ENCODE peak calls at places on chromosomes 16 and 17, in ten cellular contexts. B is GM12864, C is NCI-H748 treated with DMSO at 0.1 percent for 48 hours, R is hypothalamus, M is retinal pigment epithelial cell, P is cardiac muscle cell, T is AG10803, W is MCF 10A, X is BJ, U is fibroblast of lung. Z is an unnamed sample.

GRCh38 chr17:53142890-53143289 is 679.8 kb upstream of the KIF2B start:
- DNase-seq in X (no peak), R (no peak), U (no peak), M (no peak), W (peak; percentile 3), C (no peak), P (peak; percentile 43), B (no peak), T (no peak), Z (peak; percentile 17)

GRCh38 chr17:61238455-61238933 is 161.1 kb upstream of the TBX2 start:
- DNase-seq in C (no peak), W (peak; percentile 5), T (no peak), X (no peak), M (no peak), B (no peak), R (no peak), U (peak; percentile 51), P (no peak), Z (no peak)

GRCh38 chr17:6994666-6995246 is 1.1 kb upstream of the ALOX12 start:
- DNase-seq in M (no peak), W (no peak), U (peak; percentile 11), R (no peak), X (no peak), B (no peak), T (no peak), C (no peak), P (no peak), Z (no peak)

GRCh38 chr17:82944990-82945389 is 105.2 kb upstream of the ZNF750 start:
- DNase-seq in M (no peak), R (no peak), U (no peak), W (no peak), X (no peak), T (no peak), P (no peak), C (no peak), B (no peak), Z (no peak)

GRCh38 chr16:87948119-87948545 is 3.1 kb upstream of the BANP start:
- DNase-seq in B (no peak), M (no peak), W (no peak), P (no peak), T (no peak), X (no peak), C (no peak), U (no peak), R (no peak), Z (no peak)

GRCh38 chr16:12971216-12971615 is 69.8 kb downstream of the SHISA9 start:
- DNase-seq in R (peak; percentile 59), C (peak; percentile 48), W (peak; percentile 98), M (peak; percentile 2), U (peak; percentile 31), P (no peak), B (no peak), X (peak; percentile 4), T (peak; percentile 46), Z (peak; percentile 22)

GRCh38 chr17:82304826-82305726 is 12.3 kb downstream of the CD7 start:
- DNase-seq in C (no peak), U (no peak), P (no peak), T (no peak), W (no peak), X (no peak), M (no peak), R (no peak), B (no peak), Z (no peak)

GRCh38 chr17:21573961-21574610 is 118.2 kb upstream of the KCNJ18 start:
- DNase-seq in T (peak; percentile 63), B (no peak), R (peak; percentile 37), P (no peak), M (no peak), W (no peak), X (peak; percentile 33), C (no peak), U (peak; percentile 26), Z (peak; percentile 89)

GRCh38 chr17:78783711-78784396 is 1.8 kb upstream of the CYTH1 start:
- DNase-seq in W (no peak), U (no peak), P (peak; percentile 19), C (no peak), M (no peak), B (no peak), X (no peak), R (no peak), T (no peak), Z (no peak)

GRCh38 chr16:12186774-12187335 is 210.3 kb downstream of the SNX29 start:
- DNase-seq in X (no peak), R (no peak), T (no peak), W (peak; percentile 41), B (no peak), P (no peak), M (no peak), U (no peak), C (no peak), Z (no peak)

GRCh38 chr16:30185141-30185682 is 1.8 kb downstream of the CORO1A start:
- DNase-seq in X (no peak), W (no peak), B (no peak), C (no peak), T (no peak), U (no peak), M (no peak), P (no peak), R (no peak), Z (no peak)

GRCh38 chr16:27127293-27127692 is 60.6 kb downstream of the C16orf82 start:
- DNase-seq in M (no peak), W (no peak), R (no peak), P (no peak), B (no peak), U (peak; percentile 58), X (peak; percentile 22), T (peak; percentile 96), C (no peak), Z (no peak)